ENCODE peak calls at places on chromosomes 4 and X, in seven cellular contexts. Y is Peyer's patch, F is small intestine, I is pancreas, Z is psoas muscle, J is suprapubic skin, Q is OCI-LY7. E is an unnamed sample. For H3K36me3, the result is how much of the 10 kb centered on the place peaks cover.

GRCh38 chr4:84235545-84235944 is 263.5 kb downstream of the NKX6-1 start:
- DNase-seq in Y (no peak), Z (no peak), F (no peak), Q (no peak), J (no peak), I (no peak), E (no peak)

GRCh38 chrX:96683997-96684338 is 674 bp upstream of the DIAPH2 start:
- DNase-seq in F (peak), J (no peak), Q (peak), Z (no peak), I (no peak), Y (peak), E (no peak)

GRCh38 chrX:12309040-12309732 is 170.9 kb downstream of the FRMPD4 start:
- DNase-seq in I (no peak), Z (no peak), J (no peak), Q (no peak), F (no peak), Y (no peak), E (no peak)

GRCh38 chr4:48194986-48195773 is 61.1 kb upstream of the TXK start:
- DNase-seq in I (no peak), J (no peak), F (peak), Q (no peak), Z (no peak), Y (no peak), E (no peak)

GRCh38 chrX:8179653-8180052 is 8.6 kb upstream of the VCX2 start:
- DNase-seq in F (no peak), Z (no peak), Y (no peak), I (no peak), J (no peak), Q (no peak), E (no peak)

GRCh38 chr4:126761947-126762650 is 870.7 kb upstream of the INTU start:
- DNase-seq in Z (no peak), Y (no peak), I (no peak), Q (no peak), J (no peak), F (no peak), E (no peak)

GRCh38 chrX:39773923-39774803 is 323.6 kb downstream of the BCOR start:
- DNase-seq in Z (no peak), Y (no peak), J (no peak), Q (no peak), F (peak), I (peak), E (no peak)

GRCh38 chr4:113758361-113758760 is 3.2 kb downstream of the CAMK2D start:
- DNase-seq in J (no peak), Z (no peak), F (no peak), Q (no peak), Y (no peak), I (no peak), E (no peak)

GRCh38 chr4:140049924-140050681 is 103.9 kb downstream of the MAML3 start:
- DNase-seq in Y (no peak), I (no peak), F (peak), Z (no peak), J (no peak), Q (peak), E (no peak)

GRCh38 chr4:76514087-76514486 is 79.1 kb downstream of the SHROOM3 start:
- DNase-seq in I (no peak), J (no peak), F (no peak), Q (no peak), Y (no peak), Z (no peak), E (no peak)

GRCh38 chr4:10184051-10184450 is 67.5 kb upstream of the WDR1 start:
- DNase-seq in Y (no peak), F (no peak), Z (no peak), I (no peak), Q (no peak), J (no peak), E (no peak)

GRCh38 chr4:4860381-4860802 is 927 bp downstream of the MSX1 start:
- DNase-seq in Y (no peak), I (no peak), Q (no peak), J (no peak), Z (no peak), F (no peak), E (peak)

DNA sequence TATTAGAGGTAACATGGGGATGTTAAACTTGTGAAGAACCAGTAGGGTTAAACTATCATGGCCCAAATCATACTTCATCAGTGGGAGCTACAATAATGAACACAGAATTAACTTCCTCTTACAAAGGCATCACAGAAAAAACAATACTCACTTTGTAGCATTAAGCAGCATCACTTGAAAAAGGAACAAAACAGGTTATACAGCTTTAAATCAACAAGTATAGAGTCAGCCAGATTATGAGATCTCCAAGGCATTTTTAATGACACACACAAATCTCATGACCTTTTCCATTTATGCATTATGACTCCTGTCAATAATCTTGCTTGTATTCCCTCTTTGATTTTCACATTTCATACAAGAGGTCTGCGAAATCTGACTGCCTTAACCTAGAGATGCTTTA is 18.3 kb downstream of the FBXL5 start:
- DNase-seq in Y (no peak), Z (no peak), Q (no peak), J (no peak), I (no peak), F (no peak), E (no peak)
- H3K36me3 ChIP-seq in Y (half or more), Z (half or more), Q (half or more), J (half or more), I (under half), F (under half), E (under half)

GRCh38 chr4:1815997-1816860 is 23.1 kb downstream of the FGFR3 start:
- DNase-seq in Q (no peak), Z (no peak), F (no peak), Y (no peak), J (no peak), I (no peak), E (no peak)

GRCh38 chr4:1813915-1814314 is 20.8 kb downstream of the FGFR3 start:
- DNase-seq in I (no peak), Q (no peak), F (no peak), Y (no peak), Z (no peak), J (no peak), E (no peak)

GRCh38 chr4:1814453-1814852 is 21.4 kb downstream of the FGFR3 start:
- DNase-seq in Y (no peak), I (no peak), Z (no peak), Q (no peak), F (no peak), J (no peak), E (no peak)

GRCh38 chr4:1813231-1813630 is 20.1 kb downstream of the FGFR3 start:
- DNase-seq in I (no peak), Y (no peak), F (no peak), Z (no peak), Q (no peak), J (no peak), E (no peak)

GRCh38 chr4:1815096-1815996 is 22.3 kb downstream of the FGFR3 start:
- DNase-seq in Q (no peak), J (no peak), F (no peak), Y (no peak), I (no peak), Z (no peak), E (no peak)
- H3K36me3 ChIP-seq in Q (half or more), J (half or more), F (under half), Y (half or more), I (under half), Z (half or more), E (under half)

GRCh38 chrX:16745102-16745501 is 25.7 kb downstream of the SYAP1 start:
- DNase-seq in F (no peak), Y (no peak), Q (no peak), I (no peak), J (no peak), Z (no peak), E (no peak)
- H3K36me3 ChIP-seq in F (under half), Y (under half), Q (under half), I (under half), J (under half), Z (half or more), E (under half)

DNA sequence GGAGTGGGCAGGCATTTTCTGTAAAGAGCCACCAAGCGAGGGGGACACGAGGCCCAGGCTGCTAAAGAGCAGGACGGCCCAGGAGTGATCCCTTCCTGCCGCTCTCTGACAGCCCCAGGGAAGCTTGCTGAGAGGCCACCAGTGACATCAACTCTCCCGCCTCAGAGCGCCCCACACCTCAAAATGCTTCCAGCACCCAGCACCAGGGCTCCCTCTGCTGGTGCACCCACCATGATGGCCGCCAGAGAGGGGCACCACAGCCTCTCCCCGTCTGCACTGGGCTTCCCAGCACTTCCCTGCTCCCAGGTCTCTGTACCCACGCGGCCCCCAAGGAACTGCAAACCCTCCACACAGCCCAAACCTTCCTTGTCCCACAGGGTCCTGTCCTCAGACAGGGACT is 40.4 kb downstream of the GAK start:
- DNase-seq in Y (no peak), F (peak), Z (no peak), J (no peak), Q (peak), I (no peak), E (no peak)
- H3K36me3 ChIP-seq in Y (half or more), F (under half), Z (half or more), J (half or more), Q (half or more), I (under half), E (under half)

GRCh38 chr4:145153904-145154298 is 26.5 kb downstream of the OTUD4 start:
- DNase-seq in Q (no peak), Y (no peak), Z (no peak), F (no peak), J (no peak), I (no peak), E (no peak)

GRCh38 chr4:145153181-145153903 is 27.0 kb downstream of the OTUD4 start:
- DNase-seq in Q (no peak), Z (no peak), Y (no peak), J (no peak), F (no peak), I (no peak), E (no peak)

GRCh38 chr4:145154573-145154972 is 25.8 kb downstream of the OTUD4 start:
- DNase-seq in Y (no peak), F (peak), I (no peak), J (no peak), Q (peak), Z (no peak), E (no peak)

GRCh38 chr4:145148980-145149379 is 31.4 kb downstream of the OTUD4 start:
- DNase-seq in Q (no peak), F (no peak), Y (no peak), J (no peak), I (no peak), Z (no peak), E (no peak)
- H3K36me3 ChIP-seq in Q (half or more), F (under half), Y (half or more), J (half or more), I (under half), Z (half or more), E (under half)

GRCh38 chrX:148856505-148856904 is 356.1 kb downstream of the AFF2 start:
- DNase-seq in Z (no peak), Q (no peak), F (no peak), Y (no peak), I (no peak), J (no peak), E (no peak)

GRCh38 chrX:148854351-148854750 is 353.9 kb downstream of the AFF2 start:
- DNase-seq in F (no peak), J (no peak), Y (no peak), I (no peak), Q (no peak), Z (no peak), E (no peak)
- H3K36me3 ChIP-seq in F (under half), J (under half), Y (under half), I (under half), Q (under half), Z (under half), E (under half)

GRCh38 chr4:153620352-153620751 is 63.7 kb upstream of the TLR2 start:
- DNase-seq in Q (no peak), F (no peak), Y (no peak), J (no peak), I (no peak), Z (no peak), E (no peak)

GRCh38 chr4:153618831-153619230 is 65.2 kb upstream of the TLR2 start:
- DNase-seq in J (no peak), Q (no peak), F (no peak), Y (no peak), Z (no peak), I (no peak), E (no peak)

GRCh38 chr4:153612878-153613277 is 71.2 kb upstream of the TLR2 start:
- DNase-seq in Z (no peak), Y (no peak), I (no peak), F (no peak), J (no peak), Q (no peak), E (no peak)

GRCh38 chr4:153619811-153620210 is 64.3 kb upstream of the TLR2 start:
- DNase-seq in F (no peak), I (no peak), Q (no peak), Z (no peak), J (no peak), Y (no peak), E (no peak)

DNA sequence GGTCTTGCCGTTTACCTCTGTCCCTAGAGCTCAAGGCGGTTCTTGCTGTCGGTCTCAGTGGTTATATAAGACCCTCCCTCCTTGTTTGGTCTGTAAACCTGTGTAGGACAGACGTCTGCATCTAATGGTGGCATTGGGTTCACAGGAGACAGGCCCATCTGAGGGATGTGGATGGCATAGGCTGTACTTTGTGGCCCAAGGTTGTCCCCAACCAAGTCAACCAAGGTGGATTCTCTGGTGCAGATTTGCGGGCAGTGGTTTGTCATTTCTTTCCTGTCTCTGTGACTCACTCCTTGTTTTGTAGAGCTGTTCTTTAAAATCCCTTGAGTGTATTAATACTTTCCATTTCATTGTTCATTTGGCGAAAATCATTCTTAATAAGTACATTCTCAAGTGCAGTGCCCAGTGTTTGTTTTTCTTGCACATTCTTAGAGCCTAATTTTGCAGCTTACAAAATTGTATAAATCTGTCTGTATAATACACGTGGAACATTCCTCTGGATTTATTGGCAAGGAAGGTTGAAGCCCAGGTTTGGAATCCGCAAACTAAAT is 68.0 kb upstream of the TLR2 start:
- DNase-seq in J (no peak), Z (no peak), Y (no peak), Q (no peak), F (no peak), I (no peak), E (no peak)
- H3K36me3 ChIP-seq in J (under half), Z (half or more), Y (under half), Q (half or more), F (under half), I (under half), E (under half)

GRCh38 chr4:95106408-95106928 is 348.7 kb downstream of the BMPR1B start:
- DNase-seq in I (no peak), Z (no peak), Y (no peak), F (no peak), J (no peak), Q (no peak), E (no peak)

GRCh38 chr4:95108883-95109421 is 351.2 kb downstream of the BMPR1B start:
- DNase-seq in Q (no peak), F (no peak), Y (no peak), Z (no peak), J (no peak), I (no peak), E (no peak)

GRCh38 chr4:95105983-95106382 is 348.2 kb downstream of the BMPR1B start:
- DNase-seq in Q (no peak), F (no peak), Z (no peak), I (no peak), Y (no peak), J (no peak), E (no peak)

GRCh38 chr4:95107004-95107403 is 349.2 kb downstream of the BMPR1B start:
- DNase-seq in J (no peak), Y (no peak), Z (no peak), I (no peak), Q (no peak), F (no peak), E (no peak)

GRCh38 chr4:95107635-95108034 is 349.9 kb downstream of the BMPR1B start:
- DNase-seq in Q (no peak), Y (no peak), F (peak), J (no peak), Z (no peak), I (peak), E (no peak)
- H3K36me3 ChIP-seq in Q (under half), Y (under half), F (under half), J (under half), Z (under half), I (under half), E (under half)